ENCODE peak calls at places on chromosomes 5 and 9, in ten cellular contexts. N is GM23248; G is CD4-positive, CD25-positive, alpha-beta regulatory T cell; C is lung; D is activated T-helper 1 cell treated with Interleukin-2 at 50 U/mL for 16 hours; T is NCI-H82; W is A172; I is activated CD8-positive, alpha-beta memory T cell treated with anti-CD3 and anti-CD28 coated beads for 24 hours; L is foreskin fibroblast; E is activated CD4-positive, alpha-beta T cell treated with anti-CD3 and anti-CD28 coated beads, Interleukin-2, amount 10 ng/mL, durations not matched to agents 7 days and 5 days. O is an unnamed sample.

GRCh38 chr9:71663931-71664459 is 104.3 kb downstream of the CEMIP2 start:
- DNase-seq in N (peak; percentile 45), G (no peak), C (no peak), D (no peak), T (no peak), W (peak; percentile 62), I (no peak), L (peak; percentile 61), E (no peak), O (no peak)

GRCh38 chr9:1001838-1002237 is 25.4 kb downstream of the DMRT3 start:
- DNase-seq in N (no peak), G (no peak), C (no peak), D (no peak), T (no peak), W (no peak), I (no peak), L (peak; percentile 33), E (no peak), O (no peak)

GRCh38 chr5:103425686-103426454 is 136.7 kb downstream of the NUDT12 start:
- DNase-seq in N (peak; percentile 66), G (no peak), C (no peak), D (no peak), T (no peak), W (no peak), I (no peak), L (peak; percentile 11), E (no peak), O (no peak)

GRCh38 chr5:159975462-159976019 is 33.4 kb upstream of the TTC1 start:
- DNase-seq in N (peak; percentile 97), G (no peak), C (no peak), D (no peak), T (peak; percentile 42), W (peak; percentile 98), I (no peak), L (peak; percentile 94), E (no peak), O (no peak)

GRCh38 chr9:86098793-86099694 is at the start of gene GOLM1:
- DNase-seq in N (peak; percentile 89), G (no peak), C (peak; percentile 30), D (no peak), T (peak; percentile 69), W (no peak), I (peak; percentile 73), L (peak; percentile 87), E (peak; percentile 12), O (no peak)

GRCh38 chr5:1073239-1074102 is 38.4 kb downstream of the SLC12A7 start:
- DNase-seq in N (no peak), G (no peak), C (no peak), D (no peak), T (no peak), W (no peak), I (no peak), L (no peak), E (no peak), O (no peak)

GRCh38 chr5:32201140-32201539 is 27.0 kb upstream of the GOLPH3 start:
- DNase-seq in N (peak; percentile 41), G (no peak), C (no peak), D (no peak), T (no peak), W (no peak), I (no peak), L (peak; percentile 49), E (no peak), O (no peak)

GRCh38 chr5:122142480-122142879 is 13.1 kb downstream of the ZNF474 start:
- DNase-seq in N (peak; percentile 93), G (no peak), C (no peak), D (no peak), T (no peak), W (peak; percentile 63), I (no peak), L (peak; percentile 80), E (no peak), O (no peak)

GRCh38 chr5:10760976-10761841 is at the start of gene DAP:
- DNase-seq in N (peak; percentile 92), G (peak; percentile 87), C (peak; percentile 82), D (peak; percentile 89), T (peak; percentile 89), W (peak; percentile 53), I (peak; percentile 92), L (peak; percentile 96), E (peak; percentile 89), O (peak; percentile 93)

GRCh38 chr5:27748847-27749246 is 710.5 kb upstream of the CDH9 start:
- DNase-seq in N (no peak), G (no peak), C (no peak), D (no peak), T (no peak), W (no peak), I (no peak), L (no peak), E (no peak), O (no peak)

GRCh38 chr9:96344458-96345180 is 38.9 kb downstream of the SLC35D2 start:
- DNase-seq in N (peak; percentile 89), G (no peak), C (peak; percentile 38), D (no peak), T (peak; percentile 79), W (peak; percentile 93), I (no peak), L (peak; percentile 94), E (no peak), O (no peak)

GRCh38 chr9:93118863-93119702 is 15.0 kb downstream of the NINJ1 start:
- DNase-seq in N (no peak), G (no peak), C (no peak), D (no peak), T (no peak), W (no peak), I (peak; percentile 57), L (no peak), E (no peak), O (no peak)

GRCh38 chr9:70352802-70353201 is 61.7 kb downstream of the KLF9 start:
- DNase-seq in N (peak; percentile 35), G (no peak), C (no peak), D (no peak), T (no peak), W (peak; percentile 10), I (no peak), L (no peak), E (no peak), O (no peak)

GRCh38 chr9:94623253-94623652 is 16.1 kb downstream of the FBP1 start:
- DNase-seq in N (peak; percentile 17), G (no peak), C (no peak), D (no peak), T (peak; percentile 69), W (no peak), I (no peak), L (no peak), E (no peak), O (no peak)

GRCh38 chr9:137697832-137698231 is 79.0 kb downstream of the EHMT1 start:
- DNase-seq in N (no peak), G (no peak), C (no peak), D (no peak), T (no peak), W (no peak), I (no peak), L (no peak), E (no peak), O (no peak)

GRCh38 chr5:78903936-78904335 is 81.2 kb downstream of the ARSB start:
- DNase-seq in N (peak; percentile 63), G (no peak), C (no peak), D (no peak), T (no peak), W (no peak), I (no peak), L (peak; percentile 47), E (no peak), O (no peak)

GRCh38 chr9:76866689-76867088 is 39.2 kb downstream of the PRUNE2 start:
- DNase-seq in N (peak; percentile 94), G (no peak), C (no peak), D (no peak), T (no peak), W (peak; percentile 97), I (no peak), L (peak; percentile 96), E (no peak), O (no peak)

GRCh38 chr9:99169086-99169485 is 52.7 kb downstream of the ALG2 start:
- DNase-seq in N (no peak), G (no peak), C (no peak), D (no peak), T (peak; percentile 42), W (no peak), I (no peak), L (no peak), E (no peak), O (no peak)

GRCh38 chr5:57805732-57806131 is 323.1 kb upstream of the ACTBL2 start:
- DNase-seq in N (peak; percentile 39), G (no peak), C (no peak), D (no peak), T (no peak), W (no peak), I (no peak), L (peak; percentile 67), E (no peak), O (no peak)

GRCh38 chr5:174097486-174098185 is 52.1 kb downstream of the NSG2 start:
- DNase-seq in N (peak; percentile 16), G (no peak), C (no peak), D (no peak), T (no peak), W (peak; percentile 77), I (no peak), L (peak; percentile 6), E (no peak), O (no peak)

GRCh38 chr5:59593608-59594007 is 299.9 kb downstream of the PDE4D start:
- DNase-seq in N (no peak), G (no peak), C (no peak), D (no peak), T (no peak), W (no peak), I (no peak), L (no peak), E (no peak), O (no peak)

GRCh38 chr5:53253421-53253871 is 143.9 kb upstream of the MOCS2 start:
- DNase-seq in N (peak; percentile 65), G (no peak), C (no peak), D (no peak), T (no peak), W (peak; percentile 95), I (no peak), L (peak; percentile 72), E (no peak), O (no peak)

GRCh38 chr9:127944586-127945218 is 7.0 kb upstream of the DPM2 start:
- DNase-seq in N (no peak), G (no peak), C (no peak), D (no peak), T (no peak), W (no peak), I (no peak), L (no peak), E (no peak), O (no peak)